ENCODE peak calls at places on chromosomes 11 and 22, in five cellular contexts. U, H, Z, X and Y are unnamed samples.

GRCh38 chr22:41543854-41544670 is at the start of gene POLR3H:
- DNase-seq in U (peak), H (peak), Z (peak), X (peak), Y (peak)

GRCh38 chr22:44133901-44134511 is 46.7 kb upstream of the PARVG start:
- DNase-seq in U (no peak), H (no peak), Z (no peak), X (no peak), Y (no peak)

GRCh38 chr11:89249196-89249595 is 71.5 kb downstream of the TYR start:
- DNase-seq in U (no peak), H (no peak), Z (no peak), X (no peak), Y (no peak)

GRCh38 chr11:70077411-70078094 is 564 bp upstream of the ANO1 start:
- DNase-seq in U (no peak), H (no peak), Z (peak), X (peak), Y (no peak)

GRCh38 chr22:23816552-23816976 is 22.2 kb downstream of the DERL3 start:
- DNase-seq in U (no peak), H (no peak), Z (no peak), X (no peak), Y (no peak)

GRCh38 chr22:50695421-50696250 is 23.0 kb downstream of the SHANK3 start:
- DNase-seq in U (peak), H (no peak), Z (peak), X (peak), Y (no peak)

GRCh38 chr22:30573594-30574094 is 821 bp downstream of the GAL3ST1 start:
- DNase-seq in U (no peak), H (no peak), Z (no peak), X (no peak), Y (no peak)

GRCh38 chr22:43750751-43751150 is 61.4 kb downstream of the EFCAB6 start:
- DNase-seq in U (no peak), H (no peak), Z (no peak), X (no peak), Y (no peak)

GRCh38 chr22:20865869-20866445 is 7.2 kb downstream of the SNAP29 start:
- DNase-seq in U (no peak), H (no peak), Z (no peak), X (no peak), Y (no peak)

GRCh38 chr11:48099916-48100446 is 116.6 kb upstream of the OR4B1 start:
- DNase-seq in U (no peak), H (no peak), Z (no peak), X (peak), Y (no peak)

GRCh38 chr11:74826901-74827300 is 78.3 kb downstream of the RNF169 start:
- DNase-seq in U (no peak), H (no peak), Z (no peak), X (no peak), Y (no peak)

GRCh38 chr22:50246242-50247175 is 1.7 kb upstream of the TUBGCP6 start:
- DNase-seq in U (no peak), H (no peak), Z (no peak), X (no peak), Y (no peak)